ENCODE peak calls at places on chromosomes 5 and 9, in six cellular contexts. C, D, P, V, I and R are unnamed samples.

GRCh38 chr9:35771524-35771923 is 17.4 kb upstream of the MSMP start:
- DNase-seq in C (no peak), D (no peak), P (no peak), V (no peak), I (no peak), R (no peak)

GRCh38 chr9:105296445-105296844 is 52.0 kb downstream of the SLC44A1 start:
- DNase-seq in C (no peak), D (no peak), P (no peak), V (no peak), I (no peak), R (no peak)

GRCh38 chr5:125835293-125836172 is 587.7 kb upstream of the GRAMD2B start:
- DNase-seq in C (no peak), D (peak), P (peak), V (peak), I (no peak), R (no peak)

GRCh38 chr9:136364369-136364748 is 815 bp upstream of the DNLZ start:
- DNase-seq in C (no peak), D (no peak), P (no peak), V (no peak), I (no peak), R (no peak)

GRCh38 chr5:52655163-52655562 is 132.6 kb upstream of the ITGA1 start:
- DNase-seq in C (no peak), D (no peak), P (no peak), V (no peak), I (no peak), R (no peak)

GRCh38 chr9:136231478-136232297 is 13.9 kb downstream of the QSOX2 start:
- DNase-seq in C (no peak), D (no peak), P (no peak), V (no peak), I (no peak), R (no peak)

GRCh38 chr9:34171753-34172535 is 6.9 kb upstream of the UBAP1 start:
- DNase-seq in C (no peak), D (no peak), P (no peak), V (peak), I (peak), R (no peak)

GRCh38 chr5:149667084-149667826 is 62.9 kb upstream of the PPARGC1B start:
- DNase-seq in C (no peak), D (no peak), P (no peak), V (peak), I (peak), R (peak)

GRCh38 chr5:134314443-134314842 is 52.5 kb downstream of the CDKL3 start:
- DNase-seq in C (no peak), D (no peak), P (no peak), V (no peak), I (no peak), R (no peak)

GRCh38 chr5:174311531-174312269 is 266.2 kb downstream of the NSG2 start:
- DNase-seq in C (peak), D (no peak), P (peak), V (peak), I (peak), R (peak)

GRCh38 chr5:151288180-151288579 is 15.4 kb downstream of the SLC36A3 start:
- DNase-seq in C (no peak), D (no peak), P (no peak), V (peak), I (no peak), R (no peak)

GRCh38 chr5:79982136-79982535 is 8.9 kb downstream of the MTX3 start:
- DNase-seq in C (no peak), D (no peak), P (no peak), V (no peak), I (no peak), R (no peak)

GRCh38 chr5:153756540-153756939 is 266.1 kb downstream of the GRIA1 start:
- DNase-seq in C (no peak), D (no peak), P (no peak), V (no peak), I (no peak), R (no peak)

GRCh38 chr5:179262126-179262920 is 82.9 kb downstream of the ADAMTS2 start:
- DNase-seq in C (no peak), D (no peak), P (peak), V (no peak), I (no peak), R (no peak)

GRCh38 chr9:127417130-127418036 is 6.8 kb upstream of the ZNF79 start:
- DNase-seq in C (no peak), D (peak), P (no peak), V (no peak), I (no peak), R (peak)

GRCh38 chr9:26565131-26565530 is 327.5 kb downstream of the CAAP1 start:
- DNase-seq in C (no peak), D (no peak), P (no peak), V (no peak), I (no peak), R (no peak)

GRCh38 chr9:223167-223566 is 8.5 kb downstream of the DOCK8 start:
- DNase-seq in C (no peak), D (no peak), P (no peak), V (no peak), I (no peak), R (no peak)

GRCh38 chr5:76709762-76710161 is 6.2 kb upstream of the F2R start:
- DNase-seq in C (no peak), D (no peak), P (no peak), V (no peak), I (no peak), R (peak)

GRCh38 chr5:953535-954449 is 54.8 kb upstream of the NKD2 start:
- DNase-seq in C (no peak), D (no peak), P (no peak), V (no peak), I (no peak), R (no peak)

GRCh38 chr9:134734270-134734669 is 92.7 kb downstream of the COL5A1 start:
- DNase-seq in C (no peak), D (no peak), P (no peak), V (no peak), I (no peak), R (peak)

GRCh38 chr5:149456597-149457392 is 77.7 kb upstream of the IL17B start:
- DNase-seq in C (no peak), D (no peak), P (no peak), V (no peak), I (no peak), R (no peak)

GRCh38 chr5:79843450-79844388 is 147.3 kb downstream of the MTX3 start:
- DNase-seq in C (no peak), D (no peak), P (no peak), V (no peak), I (no peak), R (no peak)

GRCh38 chr9:125433461-125434001 is 171.9 kb downstream of the GAPVD1 start:
- DNase-seq in C (no peak), D (no peak), P (peak), V (no peak), I (no peak), R (no peak)

GRCh38 chr5:71475788-71476384 is 20.4 kb downstream of the BDP1 start:
- DNase-seq in C (no peak), D (no peak), P (no peak), V (peak), I (peak), R (peak)

GRCh38 chr5:61280205-61280604 is 51.9 kb upstream of the ZSWIM6 start:
- DNase-seq in C (no peak), D (no peak), P (no peak), V (no peak), I (peak), R (peak)

GRCh38 chr5:171367424-171368370 is 20.0 kb upstream of the NPM1 start:
- DNase-seq in C (no peak), D (no peak), P (no peak), V (no peak), I (peak), R (peak)

GRCh38 chr9:70136632-70137031 is 93.0 kb downstream of the MAMDC2 start:
- DNase-seq in C (no peak), D (no peak), P (no peak), V (no peak), I (no peak), R (peak)

GRCh38 chr9:91746357-91746756 is 203.7 kb downstream of the ROR2 start:
- DNase-seq in C (no peak), D (no peak), P (no peak), V (no peak), I (no peak), R (no peak)

GRCh38 chr5:32512916-32513315 is 68.4 kb upstream of the ZFR start:
- DNase-seq in C (no peak), D (no peak), P (no peak), V (no peak), I (no peak), R (peak)

GRCh38 chr9:69173891-69174644 is at the start of gene TJP2:
- DNase-seq in C (peak), D (peak), P (peak), V (peak), I (peak), R (peak)

GRCh38 chr9:18405240-18405639 is 68.7 kb upstream of the ADAMTSL1 start:
- DNase-seq in C (no peak), D (no peak), P (no peak), V (no peak), I (no peak), R (peak)